ENCODE peak calls at places on chromosomes 3 and 15, in nine cellular contexts. Z is astrocyte of the spinal cord, J is cardiac fibroblast, R is fibroblast of lung, Y is stomach, L is DND-41, X is SK-N-SH, P is Peyer's patch, I is IMR-90. O is an unnamed sample.

GRCh38 chr15:80937718-80938117 is 51.9 kb downstream of the MESD start:
- DNase-seq in X (no peak), Y (no peak), R (no peak), L (no peak), I (no peak), Z (no peak), P (no peak), J (no peak), O (no peak)

GRCh38 chr3:147298511-147298982 is 107.8 kb downstream of the ZIC4 start:
- DNase-seq in J (peak), P (no peak), L (no peak), Y (no peak), Z (peak), X (no peak), I (peak), R (peak), O (peak)

GRCh38 chr3:10665611-10666010 is 150.4 kb upstream of the SLC6A11 start:
- DNase-seq in X (no peak), P (no peak), I (no peak), L (no peak), Z (no peak), J (no peak), R (no peak), Y (no peak), O (no peak)

GRCh38 chr15:72369964-72370363 is 5.8 kb downstream of the HEXA start:
- DNase-seq in P (no peak), L (no peak), X (no peak), I (no peak), R (no peak), J (no peak), Z (no peak), Y (no peak), O (no peak)

GRCh38 chr3:56923546-56924224 is 121.9 kb upstream of the ARHGEF3 start:
- DNase-seq in Y (peak), X (no peak), J (peak), R (peak), L (peak), P (peak), I (peak), Z (peak), O (no peak)

GRCh38 chr15:64003182-64003581 is 43.1 kb downstream of the DAPK2 start:
- DNase-seq in I (no peak), R (no peak), X (no peak), J (no peak), P (no peak), Z (no peak), L (no peak), Y (no peak), O (no peak)

GRCh38 chr15:28983432-28984311 is 97.9 kb downstream of the APBA2 start:
- DNase-seq in R (no peak), Z (no peak), I (no peak), X (no peak), Y (no peak), L (no peak), J (no peak), P (no peak), O (no peak)

GRCh38 chr15:34213690-34214089 is 3.8 kb upstream of the KATNBL1 start:
- DNase-seq in Y (no peak), L (no peak), R (no peak), X (no peak), P (no peak), Z (no peak), J (no peak), I (no peak), O (no peak)

GRCh38 chr3:105868450-105868744 is 415 bp downstream of the CBLB start:
- DNase-seq in X (peak), L (no peak), P (peak), Y (peak), Z (peak), R (peak), I (peak), J (peak), O (no peak)

DNA sequence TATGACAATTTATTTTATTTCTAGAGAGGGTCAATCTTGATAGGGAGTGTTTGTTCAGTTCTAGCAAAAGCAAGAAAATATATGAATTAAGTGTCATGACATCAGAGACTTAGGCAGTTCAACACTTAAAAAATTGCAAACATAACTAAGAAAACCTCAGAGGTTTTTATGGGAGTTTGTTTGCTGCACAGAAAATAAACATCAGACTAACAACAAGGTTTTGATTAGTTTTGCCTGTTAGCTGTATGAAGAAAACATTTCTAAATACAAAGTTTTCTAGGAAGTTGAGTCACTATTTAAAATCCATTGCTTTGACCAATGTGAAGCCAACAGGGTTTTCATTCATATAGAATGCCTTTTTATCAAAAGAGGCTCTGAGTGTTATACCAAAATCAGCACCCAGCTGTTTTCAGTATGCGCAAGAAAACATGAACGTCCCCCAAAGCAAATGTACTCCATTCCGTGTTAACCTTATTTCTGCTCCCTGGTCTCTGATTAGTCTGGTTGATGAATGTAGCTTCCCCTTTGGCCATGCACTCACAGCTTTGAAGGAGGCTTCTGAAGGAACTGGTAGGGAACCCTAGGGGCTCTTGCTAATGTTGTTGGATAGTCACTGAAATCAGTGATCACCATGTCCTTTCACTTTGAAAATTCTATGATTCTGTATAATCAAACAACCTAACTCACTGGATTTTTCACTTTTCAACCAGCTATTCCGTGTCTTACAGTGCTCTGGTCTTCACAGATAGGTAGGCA is 89.6 kb upstream of the TSEN2 start:
- DNase-seq in Y (no peak), X (no peak), R (peak), L (no peak), Z (no peak), I (no peak), P (no peak), J (no peak), O (no peak)
- H3K4me3 ChIP-seq in Y (no peak), X (no peak), R (no peak), L (no peak), Z (no peak), I (no peak), P (no peak), J (no peak), O (no peak)

DNA sequence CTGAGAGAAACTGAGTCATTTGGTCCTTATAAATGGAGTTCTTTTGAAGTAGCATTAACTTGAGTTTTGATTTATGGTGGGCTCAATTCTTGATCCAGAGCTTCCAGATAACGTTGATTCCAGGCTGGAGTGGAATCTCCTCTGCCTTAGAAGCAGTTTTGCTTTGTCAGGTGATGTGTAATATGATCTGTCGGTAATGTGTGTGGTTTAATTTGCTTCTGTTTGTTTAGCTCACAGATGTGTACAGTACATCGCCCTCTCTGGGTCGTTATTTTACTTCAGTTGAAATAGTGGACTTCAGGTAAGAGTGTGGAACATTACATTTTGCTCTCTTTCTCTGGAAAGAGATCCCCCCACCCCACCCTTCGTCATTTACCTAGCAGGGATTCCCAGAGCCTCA is 23.1 kb downstream of the C3orf52 start:
- DNase-seq in P (no peak), J (no peak), L (no peak), X (no peak), Y (no peak), R (no peak), I (no peak), Z (no peak), O (no peak)
- H3K4me3 ChIP-seq in P (no peak), J (no peak), L (no peak), X (no peak), Y (no peak), R (no peak), I (no peak), Z (no peak), O (no peak)

DNA sequence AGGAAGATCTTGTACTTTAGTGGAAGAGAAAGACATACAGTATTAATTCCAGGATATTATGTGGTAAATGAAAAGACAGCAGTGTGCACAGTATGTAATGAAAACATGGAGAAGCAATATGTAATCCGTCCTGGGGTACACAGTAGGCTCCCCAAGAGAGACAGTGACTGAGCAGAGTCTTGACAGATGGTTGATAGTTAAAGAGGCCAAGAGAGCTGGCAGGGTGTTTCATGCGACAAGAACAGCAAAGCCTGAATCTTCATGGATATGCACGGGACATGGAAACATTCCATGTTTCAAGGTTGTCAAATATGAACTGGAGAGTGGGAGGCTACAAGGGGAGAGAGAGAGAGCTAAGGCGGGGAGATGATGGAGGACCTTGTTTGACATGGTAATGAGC is 338.5 kb downstream of the IL5RA start:
- DNase-seq in Y (no peak), X (no peak), Z (no peak), P (no peak), R (no peak), I (no peak), J (no peak), L (no peak), O (no peak)
- H3K4me3 ChIP-seq in Y (no peak), X (no peak), Z (no peak), P (no peak), R (no peak), I (no peak), J (no peak), L (no peak), O (no peak)

DNA sequence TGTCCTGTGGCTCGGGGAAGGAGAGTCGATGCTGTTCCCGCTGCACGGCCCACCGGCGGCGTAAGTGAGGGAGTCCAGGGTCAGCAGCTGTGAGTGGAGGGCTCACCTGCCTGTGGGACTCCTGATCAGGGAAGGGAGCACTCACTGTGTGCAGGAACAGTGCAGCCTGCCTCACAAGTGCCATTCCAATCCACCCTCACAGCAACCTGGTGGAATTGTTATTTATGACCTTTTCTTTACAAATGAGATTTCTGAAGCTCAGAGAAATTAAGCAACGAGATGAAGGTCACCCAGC is 9.0 kb downstream of the CHRD start:
- DNase-seq in I (no peak), Y (no peak), R (no peak), Z (no peak), L (no peak), P (no peak), X (no peak), J (no peak), O (no peak)
- H3K4me3 ChIP-seq in I (no peak), Y (no peak), R (no peak), Z (no peak), L (no peak), P (no peak), X (no peak), J (no peak), O (no peak)

DNA sequence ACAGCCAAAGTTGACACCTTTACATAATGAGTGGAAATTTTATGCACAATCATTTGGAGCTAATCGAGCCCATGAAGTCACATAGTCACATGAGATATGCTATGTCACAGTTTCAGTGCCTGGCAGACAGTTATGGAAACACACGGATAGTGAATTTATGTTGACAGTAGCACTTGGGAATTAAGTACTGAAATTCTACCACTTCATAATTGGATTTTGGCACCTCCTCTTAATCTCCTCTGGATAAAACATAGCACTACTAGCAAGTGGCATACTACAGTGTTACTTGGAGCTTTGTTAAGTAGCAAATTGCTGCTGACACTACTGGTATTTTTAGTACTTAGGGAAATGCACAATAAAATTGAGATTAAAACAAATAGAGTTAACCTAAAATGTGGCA is 1679.4 kb downstream of the OTOL1 start:
- DNase-seq in R (no peak), I (no peak), J (no peak), X (no peak), Z (no peak), P (no peak), L (no peak), Y (no peak), O (no peak)
- H3K4me3 ChIP-seq in R (no peak), I (no peak), J (no peak), X (no peak), Z (no peak), P (no peak), L (no peak), Y (no peak), O (no peak)

GRCh38 chr3:31294430-31295149 is 238.1 kb upstream of the STT3B start:
- DNase-seq in R (no peak), I (peak), P (no peak), L (peak), X (no peak), Y (no peak), J (no peak), Z (no peak), O (no peak)
- H3K4me3 ChIP-seq in R (no peak), I (no peak), P (no peak), L (no peak), X (no peak), Y (no peak), J (no peak), Z (no peak), O (no peak)

GRCh38 chr15:56953790-56954189 is 35.3 kb downstream of the TCF12 start:
- DNase-seq in R (no peak), X (no peak), J (no peak), I (no peak), L (no peak), Z (no peak), Y (no peak), P (no peak), O (no peak)

GRCh38 chr15:56948766-56949105 is 30.3 kb downstream of the TCF12 start:
- DNase-seq in L (no peak), R (peak), X (no peak), I (peak), Z (peak), P (no peak), Y (no peak), J (no peak), O (no peak)

GRCh38 chr15:56946150-56946549 is 27.7 kb downstream of the TCF12 start:
- DNase-seq in R (no peak), P (no peak), Y (no peak), Z (no peak), J (no peak), X (no peak), I (no peak), L (no peak), O (no peak)

GRCh38 chr15:56948000-56948765 is 29.7 kb downstream of the TCF12 start:
- DNase-seq in I (peak), X (no peak), Z (no peak), J (no peak), L (no peak), P (no peak), R (peak), Y (no peak), O (no peak)

DNA sequence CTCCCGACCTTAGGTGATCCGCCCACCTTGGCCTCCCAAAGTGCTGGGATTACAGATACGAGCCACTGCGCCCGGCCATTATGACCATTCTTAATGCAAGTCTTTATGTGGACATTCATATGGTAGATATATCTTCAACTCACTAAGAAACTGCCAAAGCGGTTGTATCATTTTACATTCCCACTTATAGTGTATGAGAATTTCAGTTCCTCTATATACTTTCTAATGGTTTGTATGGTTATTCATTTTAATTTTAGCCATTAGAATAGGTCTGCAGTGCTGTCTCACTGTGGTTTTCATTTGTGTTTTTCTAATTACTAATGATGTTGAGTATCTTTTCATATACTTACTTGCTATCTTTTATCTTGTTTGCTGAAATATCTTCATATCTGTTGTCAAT is 32.5 kb downstream of the TCF12 start:
- DNase-seq in L (no peak), Y (no peak), P (no peak), X (no peak), R (no peak), J (no peak), Z (no peak), I (no peak), O (no peak)
- H3K4me3 ChIP-seq in L (no peak), Y (no peak), P (no peak), X (no peak), R (no peak), J (no peak), Z (no peak), I (no peak), O (no peak)

O was measured in skeletal muscle cell.